ENCODE peak calls at places on chromosomes 4 and X, in ten cellular contexts. O is NT2/D1; J is H9; V is HCEC 1CT; C is PC-9; W is amniotic stem cell; Z is IMR-90; R is CD4-positive, alpha-beta T cell; Y is SW480; L is GM19239. X is an unnamed sample.

GRCh38 chr4:121344128-121344527 is 36.7 kb downstream of the QRFPR start:
- DNase-seq in R (no peak), J (no peak), W (no peak), L (no peak), C (no peak), O (no peak), Z (no peak), Y (no peak), V (no peak), X (no peak)

GRCh38 chrX:19673334-19674040 is 158.2 kb upstream of the MAP3K15 start:
- DNase-seq in L (no peak), R (no peak), Y (peak; percentile 86), J (no peak), Z (peak; percentile 95), W (peak; percentile 69), V (peak; percentile 85), C (peak; percentile 87), O (no peak), X (peak; percentile 74)

GRCh38 chrX:15349046-15349445 is 13.7 kb upstream of the PIGA start:
- DNase-seq in L (no peak), Z (peak; percentile 73), W (peak; percentile 36), V (peak; percentile 20), Y (peak; percentile 57), O (peak; percentile 46), J (peak; percentile 51), C (peak; percentile 16), R (no peak), X (no peak)

GRCh38 chr4:7067523-7068278 is at the start of gene GRPEL1:
- DNase-seq in Y (peak; percentile 98), L (peak; percentile 94), W (peak; percentile 98), R (peak; percentile 100), Z (peak; percentile 99), C (peak; percentile 99), J (peak; percentile 99), V (peak; percentile 96), O (peak; percentile 99), X (peak; percentile 99)

GRCh38 chr4:7073526-7074390 is 5.9 kb upstream of the GRPEL1 start:
- DNase-seq in R (no peak), W (no peak), L (peak; percentile 29), Y (peak; percentile 71), O (peak; percentile 59), C (peak; percentile 33), V (no peak), J (peak; percentile 69), Z (peak; percentile 42), X (no peak)

GRCh38 chrX:136146614-136147319 is 566 bp upstream of the FHL1 start:
- DNase-seq in Z (no peak), V (no peak), Y (no peak), C (no peak), R (no peak), O (no peak), W (no peak), J (no peak), L (no peak), X (no peak)

GRCh38 chr4:184265566-184266351 is 48.1 kb upstream of the ENPP6 start:
- DNase-seq in R (no peak), J (no peak), C (peak; percentile 67), O (no peak), Z (peak; percentile 61), Y (no peak), V (peak; percentile 13), W (no peak), L (no peak), X (no peak)

GRCh38 chr4:14841801-14842748 is 160.2 kb upstream of the CPEB2 start:
- DNase-seq in O (no peak), V (no peak), C (peak; percentile 55), R (no peak), J (no peak), Z (no peak), Y (peak; percentile 75), W (no peak), L (no peak), X (peak; percentile 14)

GRCh38 chr4:110475881-110476818 is at the start of gene ENPEP:
- DNase-seq in L (no peak), Y (no peak), V (no peak), Z (peak; percentile 36), W (no peak), R (no peak), J (peak; percentile 55), O (no peak), C (no peak), X (no peak)

GRCh38 chr4:169626328-169627282 is 6.2 kb downstream of the CLCN3 start:
- DNase-seq in C (no peak), Y (no peak), O (no peak), Z (no peak), R (no peak), W (no peak), L (no peak), J (no peak), V (no peak), X (no peak)

X was measured in HS-5.